ENCODE peak calls at places on chromosome 12, in six cellular contexts. X, Y, L, E, U and Z are unnamed samples.

GRCh38 chr12:46386360-46386867 is 13.8 kb upstream of the SLC38A2 start:
- DNase-seq in X (peak), Y (peak), L (no peak), U (peak), E (no peak), Z (no peak)

GRCh38 chr12:5593056-5593455 is 161.1 kb downstream of the NTF3 start:
- DNase-seq in Y (no peak), U (no peak), E (no peak), L (no peak), X (no peak), Z (no peak)

GRCh38 chr12:69519871-69520270 is 49.7 kb downstream of the FRS2 start:
- DNase-seq in L (no peak), X (no peak), Y (no peak), E (no peak), U (no peak), Z (no peak)

GRCh38 chr12:115096673-115097349 is 412.8 kb upstream of the TBX3 start:
- DNase-seq in U (peak), L (no peak), Y (peak), X (peak), E (no peak), Z (no peak)

GRCh38 chr12:104097954-104098353 is 33.6 kb downstream of the HCFC2 start:
- DNase-seq in E (no peak), Y (no peak), X (no peak), U (no peak), L (no peak), Z (no peak)

GRCh38 chr12:510071-510825 is 50.5 kb downstream of the B4GALNT3 start:
- DNase-seq in U (no peak), E (no peak), Y (no peak), L (no peak), X (no peak), Z (no peak)

GRCh38 chr12:90514325-90514724 is 440.7 kb downstream of the CCER1 start:
- DNase-seq in U (peak), Y (peak), X (peak), E (no peak), L (no peak), Z (no peak)

GRCh38 chr12:1838994-1839365 is 18.6 kb downstream of the LRTM2 start:
- DNase-seq in Y (no peak), L (no peak), E (peak), U (no peak), X (no peak), Z (no peak)

GRCh38 chr12:75781532-75782046 is 250.0 kb downstream of the PHLDA1 start:
- DNase-seq in Y (no peak), E (no peak), U (peak), X (peak), L (no peak), Z (no peak)

GRCh38 chr12:106941481-106942156 is 14.1 kb upstream of the TMEM263 start:
- DNase-seq in U (no peak), L (no peak), X (no peak), Y (no peak), E (no peak), Z (no peak)
- TF ChIP-seq CTCF in U (no peak), L (no peak), X (no peak), Y (no peak), E (no peak), Z (no peak)

DNA sequence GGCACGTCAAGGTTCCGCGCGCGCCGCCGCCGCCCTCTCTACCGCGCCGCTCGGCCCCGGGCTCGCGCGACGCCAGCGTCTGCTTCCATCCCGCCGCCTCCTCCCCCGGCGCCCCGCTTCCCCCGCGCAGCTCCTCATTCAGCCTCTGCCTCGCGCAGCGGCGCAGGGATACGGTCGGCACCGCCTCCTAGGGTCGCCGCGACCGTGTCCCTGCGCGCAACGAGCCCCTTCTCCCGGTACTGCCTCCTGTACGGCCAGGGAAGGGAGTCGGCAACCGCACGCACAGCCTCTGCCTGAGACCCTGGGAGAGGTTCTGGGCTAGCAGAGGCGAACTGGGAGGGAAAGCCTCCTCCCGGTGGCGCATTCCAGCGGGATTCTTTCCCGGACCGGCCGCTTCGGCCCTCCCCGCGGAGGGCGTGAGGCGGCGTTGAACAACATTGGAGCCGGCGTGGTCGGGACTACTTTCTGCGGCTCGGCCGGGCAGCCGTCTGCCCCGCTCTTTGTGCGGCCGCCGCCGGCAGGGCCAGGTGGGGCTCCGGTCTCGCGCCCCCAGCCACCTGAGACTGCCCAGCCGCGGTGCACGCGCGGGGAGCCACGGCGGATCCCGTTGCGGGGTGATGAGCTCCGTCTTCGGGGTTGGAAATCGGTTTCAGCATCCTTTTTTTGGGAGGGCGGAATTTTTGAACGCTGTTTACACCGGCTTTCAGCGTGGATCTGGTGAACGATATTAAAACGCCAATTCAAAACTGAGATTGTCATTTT is at the start of gene LRP6:
- DNase-seq in L (peak), Y (peak), U (peak), X (peak), E (peak), Z (peak)
- TF ChIP-seq CTCF in L (no peak), Y (no peak), U (no peak), X (no peak), E (no peak), Z (no peak)

GRCh38 chr12:56078427-56078826 is 1.5 kb upstream of the ERBB3 start:
- DNase-seq in X (no peak), U (no peak), Y (no peak), E (no peak), L (no peak), Z (no peak)

GRCh38 chr12:56080556-56081138 is 682 bp downstream of the ERBB3 start:
- DNase-seq in E (no peak), X (no peak), L (no peak), Y (no peak), U (no peak), Z (no peak)

GRCh38 chr12:56081393-56082347 is 1.7 kb downstream of the ERBB3 start:
- DNase-seq in U (no peak), X (no peak), E (no peak), L (no peak), Y (no peak), Z (no peak)

GRCh38 chr12:56078931-56079728 is 835 bp upstream of the ERBB3 start:
- DNase-seq in Y (peak), X (peak), E (peak), L (peak), U (peak), Z (peak)

GRCh38 chr12:56079729-56080555 is at the start of gene ERBB3:
- DNase-seq in U (peak), Y (peak), E (peak), X (peak), L (peak), Z (peak)
- TF ChIP-seq CTCF in U (no peak), Y (no peak), E (no peak), X (no peak), L (no peak), Z (no peak)

DNA sequence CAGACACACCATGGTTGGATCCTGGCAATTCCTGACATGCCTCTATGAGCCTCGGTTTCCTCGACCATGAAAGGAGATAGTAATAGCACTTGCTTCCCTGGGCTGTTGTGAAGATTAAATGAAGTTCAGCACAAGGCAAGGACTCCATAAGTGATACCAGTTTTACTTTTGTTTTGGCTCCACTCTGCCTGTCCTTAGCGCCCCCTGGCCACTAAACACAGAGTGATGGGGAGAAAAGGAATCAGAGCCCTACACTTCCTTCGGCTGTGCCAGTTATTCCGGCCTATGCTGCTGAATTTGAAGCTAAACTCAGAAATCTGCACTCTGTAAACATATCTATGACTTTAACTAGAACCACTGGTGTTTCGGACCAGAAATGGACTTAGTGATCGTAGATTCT is 173.8 kb downstream of the C12orf75 start:
- DNase-seq in L (no peak), U (no peak), X (no peak), Y (no peak), E (no peak), Z (no peak)
- TF ChIP-seq CTCF in L (no peak), U (no peak), X (no peak), Y (no peak), E (no peak), Z (no peak)

GRCh38 chr12:108681317-108681716 is 47.6 kb upstream of the SELPLG start:
- DNase-seq in X (no peak), L (no peak), Y (no peak), U (no peak), E (no peak), Z (no peak)
- TF ChIP-seq CTCF in X (no peak), L (no peak), Y (no peak), U (no peak), E (no peak), Z (no peak)

GRCh38 chr12:28172434-28173030 is 17.7 kb upstream of the CCDC91 start:
- DNase-seq in U (peak), X (peak), E (no peak), L (no peak), Y (peak), Z (no peak)
- TF ChIP-seq CTCF in U (peak), X (peak), E (peak), L (peak), Y (peak), Z (no peak)

DNA sequence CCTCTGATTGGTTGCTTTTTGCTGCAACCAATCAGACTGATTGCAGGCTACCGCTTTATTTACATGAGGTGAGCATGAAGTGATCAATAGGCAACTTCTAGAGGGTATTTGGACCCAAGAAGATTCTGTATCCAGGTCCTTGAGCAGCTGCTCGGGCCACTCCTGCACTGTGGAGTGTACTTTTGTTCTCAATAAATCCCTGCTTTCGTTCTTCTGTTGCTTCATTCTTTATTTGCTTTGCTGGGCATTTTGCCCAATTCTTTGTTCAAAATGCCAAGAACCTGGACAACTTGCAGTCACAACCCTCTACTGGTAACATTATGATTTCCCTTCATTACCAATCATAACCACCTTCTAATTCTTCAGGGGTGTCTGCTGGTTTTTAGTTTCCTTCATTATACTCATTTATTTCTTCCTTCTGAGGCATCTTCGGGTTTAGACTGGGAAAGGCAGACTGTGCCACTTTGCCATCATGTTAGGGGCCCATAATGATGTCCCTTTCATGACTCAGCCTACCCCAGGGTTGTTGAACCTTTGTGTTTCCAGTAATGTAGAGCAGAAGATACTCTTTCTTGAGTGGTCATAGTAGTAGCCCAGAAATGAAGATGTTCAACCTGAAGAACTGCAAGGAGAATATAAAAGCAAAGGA is 43.4 kb upstream of the LIMA1 start:
- DNase-seq in X (peak), U (peak), E (no peak), L (no peak), Y (no peak), Z (no peak)
- TF ChIP-seq CTCF in X (no peak), U (no peak), E (no peak), L (no peak), Y (no peak), Z (no peak)